ENCODE peak calls at places on chromosomes 5 and 9, in six cellular contexts. E is activated CD4-positive, alpha-beta T cell treated with anti-CD3 and anti-CD28 coated beads for 48 hours; K is NCI-H524; X is islet precursor cell; W is SJSA1; C is sciatic nerve. I is an unnamed sample.
A peak's percentile ranks its signal among the peaks of the same experiment; 100 is the strongest.

GRCh38 chr9:22079873-22080341 is 70.8 kb upstream of the CDKN2B start:
- DNase-seq in C (no peak), X (no peak), K (no peak), E (peak; percentile 70), W (no peak), I (no peak)

GRCh38 chr5:106312360-106312759 is 1358.4 kb downstream of the EFNA5 start:
- DNase-seq in X (peak; percentile 64), K (no peak), E (no peak), W (no peak), C (no peak), I (no peak)

GRCh38 chr5:149439899-149440655 is 61.0 kb upstream of the IL17B start:
- DNase-seq in K (no peak), C (no peak), X (peak; percentile 96), W (peak; percentile 89), E (peak; percentile 31), I (no peak)

GRCh38 chr9:107809859-107810492 is 320.4 kb upstream of the KLF4 start:
- DNase-seq in K (no peak), C (no peak), X (no peak), E (no peak), W (no peak), I (no peak)

GRCh38 chr5:140549237-140550144 is 2.0 kb downstream of the EIF4EBP3 start:
- DNase-seq in W (peak; percentile 44), E (no peak), K (no peak), C (no peak), X (no peak), I (peak; percentile 60)

GRCh38 chr9:123349691-123350480 is 6.1 kb upstream of the CRB2 start:
- DNase-seq in X (peak; percentile 81), E (peak; percentile 78), K (peak; percentile 66), C (no peak), W (peak; percentile 59), I (no peak)

GRCh38 chr9:134379774-134380431 is 53.6 kb downstream of the RXRA start:
- DNase-seq in X (no peak), E (no peak), C (no peak), W (peak; percentile 89), K (no peak), I (no peak)

GRCh38 chr5:18465833-18466681 is 831.8 kb downstream of the TAF11L14 start:
- DNase-seq in W (peak; percentile 61), K (peak; percentile 92), X (peak; percentile 74), C (peak; percentile 72), E (peak; percentile 59), I (peak; percentile 29)

GRCh38 chr9:134571946-134572914 is 69.4 kb upstream of the COL5A1 start:
- DNase-seq in K (no peak), C (peak; percentile 42), E (peak; percentile 36), W (peak; percentile 47), X (peak; percentile 54), I (no peak)

GRCh38 chr9:13274901-13275641 is 4.4 kb downstream of the MPDZ start:
- DNase-seq in E (no peak), W (no peak), K (no peak), X (peak; percentile 64), C (no peak), I (no peak)

GRCh38 chr5:113336975-113337374 is 97.8 kb downstream of the TSSK1B start:
- DNase-seq in W (peak; percentile 91), X (peak; percentile 88), E (no peak), K (no peak), C (peak; percentile 65), I (no peak)

GRCh38 chr5:136656811-136657210 is 291.5 kb upstream of the TRPC7 start:
- DNase-seq in E (no peak), C (no peak), K (no peak), X (no peak), W (no peak), I (no peak)

GRCh38 chr9:110058304-110058953 is 149.5 kb downstream of the C9orf152 start:
- DNase-seq in X (peak; percentile 84), C (no peak), E (peak; percentile 58), K (peak; percentile 77), W (peak; percentile 59), I (no peak)

GRCh38 chr9:31210982-31211570 is 1173.4 kb upstream of the ACO1 start:
- DNase-seq in W (no peak), C (peak; percentile 49), E (peak; percentile 26), X (peak; percentile 68), K (peak; percentile 83), I (peak; percentile 8)

GRCh38 chr9:1982074-1982473 is 33.1 kb upstream of the SMARCA2 start:
- DNase-seq in W (no peak), X (no peak), E (no peak), C (no peak), K (peak; percentile 24), I (no peak)

GRCh38 chr5:172389578-172390112 is 64.7 kb downstream of the SH3PXD2B start:
- DNase-seq in W (no peak), C (no peak), E (no peak), X (no peak), K (no peak), I (no peak)

GRCh38 chr9:110440161-110440560 is 102.5 kb upstream of the TXNDC8 start:
- DNase-seq in C (no peak), X (no peak), E (no peak), K (no peak), W (no peak), I (no peak)

GRCh38 chr9:1198085-1198484 is 147.9 kb downstream of the DMRT2 start:
- DNase-seq in C (no peak), K (no peak), W (no peak), E (no peak), X (no peak), I (no peak)

GRCh38 chr9:5231212-5231611 is at the start of gene INSL4:
- DNase-seq in W (no peak), K (no peak), C (no peak), X (no peak), E (no peak), I (no peak)

GRCh38 chr9:94623253-94623652 is 16.1 kb downstream of the FBP1 start:
- DNase-seq in W (peak; percentile 59), E (peak; percentile 63), C (no peak), K (peak; percentile 49), X (peak; percentile 81), I (no peak)

GRCh38 chr9:133563286-133564213 is 29.0 kb downstream of the ADAMTSL2 start:
- DNase-seq in W (no peak), K (no peak), X (peak; percentile 85), E (no peak), C (no peak), I (no peak)

GRCh38 chr5:127089206-127089605 is 15.9 kb upstream of the C5orf63 start:
- DNase-seq in W (no peak), E (no peak), C (no peak), X (no peak), K (no peak), I (no peak)

GRCh38 chr5:139561655-139562451 is 714 bp downstream of the UBE2D2 start:
- DNase-seq in W (no peak), K (peak; percentile 19), C (peak; percentile 72), E (peak; percentile 67), X (peak; percentile 72), I (no peak)

GRCh38 chr5:137142371-137143243 is 356.5 kb downstream of the SPOCK1 start:
- DNase-seq in C (no peak), K (peak; percentile 73), X (no peak), E (no peak), W (peak; percentile 61), I (no peak)

I was measured in CMK.